ENCODE peak calls at places on chromosomes 2 and 18, in eight cellular contexts. V, K, N, S, L, X, D and A are unnamed samples.

GRCh38 chr18:21167641-21168372 is 56.2 kb upstream of the ROCK1 start:
- DNase-seq in V (no peak), K (no peak), N (peak; percentile 66), S (no peak), L (no peak), X (peak; percentile 92), D (no peak), A (no peak)

GRCh38 chr2:238504181-238504711 is 77.5 kb downstream of the ASB1 start:
- DNase-seq in V (no peak), K (no peak), N (no peak), S (no peak), L (no peak), X (peak; percentile 30), D (no peak), A (no peak)

GRCh38 chr2:56207760-56208159 is 24.0 kb downstream of the CCDC85A start:
- DNase-seq in V (no peak), K (no peak), N (no peak), S (no peak), L (no peak), X (no peak), D (no peak), A (no peak)

GRCh38 chr2:14626873-14627272 is 5.6 kb upstream of the LRATD1 start:
- DNase-seq in V (no peak), K (no peak), N (no peak), S (no peak), L (no peak), X (peak; percentile 31), D (no peak), A (no peak)

GRCh38 chr2:32008811-32009478 is 1.9 kb downstream of the MEMO1 start:
- DNase-seq in V (peak; percentile 50), K (no peak), N (no peak), S (peak; percentile 3), L (no peak), X (peak; percentile 6), D (peak; percentile 41), A (no peak)

GRCh38 chr18:4806342-4806741 is 351.2 kb upstream of the DLGAP1 start:
- DNase-seq in V (no peak), K (no peak), N (no peak), S (no peak), L (no peak), X (no peak), D (no peak), A (no peak)

GRCh38 chr2:234378440-234378839 is 118.4 kb downstream of the ARL4C start:
- DNase-seq in V (no peak), K (no peak), N (no peak), S (no peak), L (no peak), X (no peak), D (peak; percentile 37), A (no peak)

GRCh38 chr18:46071894-46072867 is at the start of gene PSTPIP2:
- DNase-seq in V (peak; percentile 37), K (peak; percentile 10), N (peak; percentile 48), S (peak; percentile 58), L (no peak), X (no peak), D (peak; percentile 60), A (peak; percentile 48)

GRCh38 chr18:45664824-45665763 is 49.8 kb downstream of the SLC14A2 start:
- DNase-seq in V (peak; percentile 65), K (no peak), N (peak; percentile 42), S (peak; percentile 48), L (peak; percentile 51), X (peak; percentile 19), D (peak; percentile 39), A (peak; percentile 29)

GRCh38 chr2:106541333-106541732 is 54.2 kb downstream of the CD8B2 start:
- DNase-seq in V (no peak), K (no peak), N (no peak), S (no peak), L (no peak), X (no peak), D (no peak), A (no peak)

GRCh38 chr2:229296016-229296415 is 24.9 kb upstream of the PID1 start:
- DNase-seq in V (no peak), K (no peak), N (no peak), S (no peak), L (no peak), X (no peak), D (no peak), A (no peak)

GRCh38 chr2:160721089-160722040 is 227.8 kb upstream of the RBMS1 start:
- DNase-seq in V (no peak), K (no peak), N (no peak), S (no peak), L (no peak), X (no peak), D (no peak), A (no peak)

GRCh38 chr18:11149441-11150270 is at the start of gene PIEZO2:
- DNase-seq in V (peak; percentile 29), K (no peak), N (peak; percentile 63), S (no peak), L (peak; percentile 47), X (no peak), D (no peak), A (no peak)

GRCh38 chr2:152046940-152047339 is 51.9 kb downstream of the CACNB4 start:
- DNase-seq in V (no peak), K (no peak), N (no peak), S (no peak), L (no peak), X (no peak), D (no peak), A (no peak)

GRCh38 chr2:238895901-238896600 is 48.2 kb downstream of the TWIST2 start:
- DNase-seq in V (peak; percentile 81), K (no peak), N (no peak), S (no peak), L (no peak), X (no peak), D (peak; percentile 93), A (no peak)

GRCh38 chr18:9866627-9867453 is 18.9 kb upstream of the TXNDC2 start:
- DNase-seq in V (no peak), K (no peak), N (no peak), S (no peak), L (no peak), X (no peak), D (no peak), A (no peak)

GRCh38 chr2:165401285-165401852 is 68.1 kb upstream of the CSRNP3 start:
- DNase-seq in V (peak; percentile 77), K (no peak), N (no peak), S (no peak), L (no peak), X (peak; percentile 63), D (peak; percentile 66), A (no peak)

GRCh38 chr18:944440-944839 is 39.8 kb downstream of the ADCYAP1 start:
- DNase-seq in V (no peak), K (no peak), N (no peak), S (no peak), L (no peak), X (no peak), D (no peak), A (no peak)

GRCh38 chr2:77418537-77418936 is 103.6 kb downstream of the LRRTM4 start:
- DNase-seq in V (no peak), K (no peak), N (no peak), S (no peak), L (no peak), X (peak; percentile 24), D (no peak), A (no peak)

GRCh38 chr2:71101656-71102055 is 28.4 kb downstream of the MCEE start:
- DNase-seq in V (peak; percentile 78), K (no peak), N (no peak), S (no peak), L (no peak), X (no peak), D (peak; percentile 37), A (no peak)

GRCh38 chr2:121696410-121696930 is 40.2 kb downstream of the NIFK start:
- DNase-seq in V (no peak), K (no peak), N (no peak), S (no peak), L (no peak), X (no peak), D (no peak), A (no peak)

GRCh38 chr2:106869512-106870276 is 16.3 kb downstream of the ST6GAL2 start:
- DNase-seq in V (no peak), K (no peak), N (no peak), S (no peak), L (no peak), X (no peak), D (no peak), A (no peak)

GRCh38 chr2:190110131-190110530 is 47.6 kb upstream of the MSTN start:
- DNase-seq in V (peak; percentile 12), K (no peak), N (no peak), S (no peak), L (no peak), X (no peak), D (no peak), A (no peak)

GRCh38 chr2:237500681-237501424 is 13.8 kb downstream of the MLPH start:
- DNase-seq in V (peak; percentile 57), K (no peak), N (no peak), S (no peak), L (peak; percentile 96), X (no peak), D (peak; percentile 100), A (no peak)